ENCODE peak calls at places on chromosomes 12 and 14, in four cellular contexts. One of them, this sample, is unnamed.
A peak's percentile ranks its signal among the peaks of the same experiment; 100 is the strongest.

GRCh38 chr12:131436922-131437705 is 273.8 kb upstream of the SFSWAP start:
- DNase-seq in fibroblast of lung: no peak
- DNase-seq in cardiac muscle cell: no peak
- DNase-seq in K562: no peak
- DNase-seq in this sample: no peak

GRCh38 chr12:71214511-71215285 is 56.9 kb upstream of the TSPAN8 start:
- DNase-seq in fibroblast of lung: peak; percentile 63
- DNase-seq in cardiac muscle cell: peak; percentile 14
- DNase-seq in K562: no peak
- DNase-seq in this sample: no peak

GRCh38 chr12:24948816-24949722 is at the start of gene BCAT1:
- DNase-seq in fibroblast of lung: peak; percentile 89
- DNase-seq in cardiac muscle cell: peak; percentile 67
- DNase-seq in K562: peak; percentile 75
- DNase-seq in this sample: peak; percentile 88

GRCh38 chr12:1587927-1588573 is 6.3 kb downstream of the FBXL14 start:
- DNase-seq in fibroblast of lung: no peak
- DNase-seq in cardiac muscle cell: no peak
- DNase-seq in K562: no peak
- DNase-seq in this sample: peak; percentile 90

GRCh38 chr14:32564591-32564990 is 235.5 kb downstream of the AKAP6 start:
- DNase-seq in fibroblast of lung: peak; percentile 47
- DNase-seq in cardiac muscle cell: no peak
- DNase-seq in K562: no peak
- DNase-seq in this sample: no peak

GRCh38 chr12:22287776-22288621 is 46.5 kb downstream of the ST8SIA1 start:
- DNase-seq in fibroblast of lung: peak; percentile 90
- DNase-seq in cardiac muscle cell: no peak
- DNase-seq in K562: no peak
- DNase-seq in this sample: no peak

GRCh38 chr12:22625671-22626251 is 790 bp downstream of the ETNK1 start:
- DNase-seq in fibroblast of lung: peak; percentile 46
- DNase-seq in cardiac muscle cell: peak; percentile 47
- DNase-seq in K562: peak; percentile 35
- DNase-seq in this sample: peak; percentile 73

GRCh38 chr12:26853303-26854027 is 20.5 kb upstream of the ITPR2 start:
- DNase-seq in fibroblast of lung: peak; percentile 48
- DNase-seq in cardiac muscle cell: peak; percentile 66
- DNase-seq in K562: peak; percentile 53
- DNase-seq in this sample: peak; percentile 75

GRCh38 chr12:65535951-65536350 is 257.5 kb downstream of the MSRB3 start:
- DNase-seq in fibroblast of lung: peak; percentile 49
- DNase-seq in cardiac muscle cell: no peak
- DNase-seq in K562: no peak
- DNase-seq in this sample: no peak

GRCh38 chr12:107622005-107622404 is 63.6 kb upstream of the PWP1 start:
- DNase-seq in fibroblast of lung: peak; percentile 37
- DNase-seq in cardiac muscle cell: no peak
- DNase-seq in K562: peak; percentile 71
- DNase-seq in this sample: peak; percentile 57

GRCh38 chr12:8644345-8645248 is 18.0 kb downstream of the MFAP5 start:
- DNase-seq in fibroblast of lung: no peak
- DNase-seq in cardiac muscle cell: no peak
- DNase-seq in K562: no peak
- DNase-seq in this sample: no peak

GRCh38 chr14:39491134-39491541 is 58.9 kb upstream of the FBXO33 start:
- DNase-seq in fibroblast of lung: peak; percentile 33
- DNase-seq in cardiac muscle cell: peak; percentile 60
- DNase-seq in K562: peak; percentile 6
- DNase-seq in this sample: no peak

GRCh38 chr12:62716866-62717477 is 218.0 kb downstream of the PPM1H start:
- DNase-seq in fibroblast of lung: peak; percentile 33
- DNase-seq in cardiac muscle cell: no peak
- DNase-seq in K562: no peak
- DNase-seq in this sample: peak; percentile 33

GRCh38 chr12:128121424-128121823 is 145.5 kb upstream of the TMEM132C start:
- DNase-seq in fibroblast of lung: no peak
- DNase-seq in cardiac muscle cell: no peak
- DNase-seq in K562: no peak
- DNase-seq in this sample: no peak

GRCh38 chr12:49519574-49519936 is 19.3 kb upstream of the KCNH3 start:
- DNase-seq in fibroblast of lung: no peak
- DNase-seq in cardiac muscle cell: no peak
- DNase-seq in K562: no peak
- DNase-seq in this sample: no peak

GRCh38 chr14:24037658-24038037 is 14.2 kb upstream of the CARMIL3 start:
- DNase-seq in fibroblast of lung: no peak
- DNase-seq in cardiac muscle cell: no peak
- DNase-seq in K562: no peak
- DNase-seq in this sample: no peak

GRCh38 chr12:24561882-24562760 is 386.8 kb downstream of the BCAT1 start:
- DNase-seq in fibroblast of lung: peak; percentile 77
- DNase-seq in cardiac muscle cell: peak; percentile 82
- DNase-seq in K562: peak; percentile 11
- DNase-seq in this sample: peak; percentile 75

GRCh38 chr12:75560167-75560566 is 48.8 kb upstream of the KRR1 start:
- DNase-seq in fibroblast of lung: peak; percentile 64
- DNase-seq in cardiac muscle cell: peak; percentile 20
- DNase-seq in K562: no peak
- DNase-seq in this sample: no peak

GRCh38 chr12:120156315-120157259 is 37.9 kb downstream of the GCN1 start:
- DNase-seq in fibroblast of lung: no peak
- DNase-seq in cardiac muscle cell: no peak
- DNase-seq in K562: no peak
- DNase-seq in this sample: no peak

GRCh38 chr14:34536951-34537676 is 2.4 kb downstream of the EAPP start:
- DNase-seq in fibroblast of lung: peak; percentile 96
- DNase-seq in cardiac muscle cell: no peak
- DNase-seq in K562: no peak
- DNase-seq in this sample: no peak

GRCh38 chr12:323507-323906 is 60.9 kb upstream of the SLC6A13 start:
- DNase-seq in fibroblast of lung: no peak
- DNase-seq in cardiac muscle cell: no peak
- DNase-seq in K562: no peak
- DNase-seq in this sample: no peak
- H3K4me1 ChIP-seq in fibroblast of lung: no peaks in the 10 kb centered on the region
- H3K4me1 ChIP-seq in cardiac muscle cell: no peaks in the 10 kb centered on the region
- H3K4me1 ChIP-seq in K562: no peaks in the 10 kb centered on the region
- H3K4me1 ChIP-seq in this sample: no peaks in the 10 kb centered on the region

DNA sequence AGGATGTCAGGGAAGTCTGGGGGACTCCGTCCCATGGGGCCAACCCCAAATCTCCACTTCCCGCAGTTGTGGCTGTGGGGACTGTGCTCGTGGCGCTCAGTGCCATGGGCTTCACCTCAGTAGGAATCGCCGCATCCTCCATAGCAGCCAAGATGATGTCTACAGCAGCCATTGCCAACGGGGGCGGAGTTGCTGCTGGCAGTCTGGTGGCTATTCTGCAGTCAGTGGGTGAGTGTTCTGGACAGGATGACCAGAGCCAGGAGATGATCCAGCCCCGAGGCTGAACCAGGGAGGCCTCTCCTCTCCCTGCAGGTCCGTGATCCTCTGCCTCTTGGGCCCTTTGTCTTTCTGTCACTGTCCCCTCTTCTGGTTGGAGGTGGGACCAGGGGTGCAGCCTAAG is 8.8 kb upstream of the IFI27 start:
- DNase-seq in fibroblast of lung: no peak
- DNase-seq in cardiac muscle cell: no peak
- DNase-seq in K562: no peak
- DNase-seq in this sample: no peak
- H3K4me3 ChIP-seq in fibroblast of lung: no peak overlapping the region
- H3K4me3 ChIP-seq in cardiac muscle cell: no peak overlapping the region
- H3K4me3 ChIP-seq in K562: no peak overlapping the region
- H3K4me3 ChIP-seq in this sample: no peak overlapping the region

GRCh38 chr12:3313066-3313465 is 177.9 kb upstream of the PRMT8 start:
- DNase-seq in fibroblast of lung: peak; percentile 86
- DNase-seq in cardiac muscle cell: no peak
- DNase-seq in K562: no peak
- DNase-seq in this sample: no peak
- H3K4me1 ChIP-seq in fibroblast of lung: peaks cover 7% of the 10 kb centered on the region
- H3K4me1 ChIP-seq in cardiac muscle cell: no peaks in the 10 kb centered on the region
- H3K4me1 ChIP-seq in K562: no peaks in the 10 kb centered on the region
- H3K4me1 ChIP-seq in this sample: no peaks in the 10 kb centered on the region

GRCh38 chr12:101826766-101827368 is 3.9 kb downstream of the GNPTAB start:
- DNase-seq in fibroblast of lung: no peak
- DNase-seq in cardiac muscle cell: no peak
- DNase-seq in K562: no peak
- DNase-seq in this sample: no peak

GRCh38 chr12:101830391-101831325 is at the start of gene GNPTAB:
- DNase-seq in fibroblast of lung: peak; percentile 83
- DNase-seq in cardiac muscle cell: peak; percentile 94
- DNase-seq in K562: peak; percentile 99
- DNase-seq in this sample: peak; percentile 92

GRCh38 chr12:101832030-101832429 is 1.3 kb upstream of the GNPTAB start:
- DNase-seq in fibroblast of lung: no peak
- DNase-seq in cardiac muscle cell: no peak
- DNase-seq in K562: no peak
- DNase-seq in this sample: no peak

GRCh38 chr12:101829639-101830390 is 944 bp downstream of the GNPTAB start:
- DNase-seq in fibroblast of lung: no peak
- DNase-seq in cardiac muscle cell: peak; percentile 10
- DNase-seq in K562: no peak
- DNase-seq in this sample: peak; percentile 24

DNA sequence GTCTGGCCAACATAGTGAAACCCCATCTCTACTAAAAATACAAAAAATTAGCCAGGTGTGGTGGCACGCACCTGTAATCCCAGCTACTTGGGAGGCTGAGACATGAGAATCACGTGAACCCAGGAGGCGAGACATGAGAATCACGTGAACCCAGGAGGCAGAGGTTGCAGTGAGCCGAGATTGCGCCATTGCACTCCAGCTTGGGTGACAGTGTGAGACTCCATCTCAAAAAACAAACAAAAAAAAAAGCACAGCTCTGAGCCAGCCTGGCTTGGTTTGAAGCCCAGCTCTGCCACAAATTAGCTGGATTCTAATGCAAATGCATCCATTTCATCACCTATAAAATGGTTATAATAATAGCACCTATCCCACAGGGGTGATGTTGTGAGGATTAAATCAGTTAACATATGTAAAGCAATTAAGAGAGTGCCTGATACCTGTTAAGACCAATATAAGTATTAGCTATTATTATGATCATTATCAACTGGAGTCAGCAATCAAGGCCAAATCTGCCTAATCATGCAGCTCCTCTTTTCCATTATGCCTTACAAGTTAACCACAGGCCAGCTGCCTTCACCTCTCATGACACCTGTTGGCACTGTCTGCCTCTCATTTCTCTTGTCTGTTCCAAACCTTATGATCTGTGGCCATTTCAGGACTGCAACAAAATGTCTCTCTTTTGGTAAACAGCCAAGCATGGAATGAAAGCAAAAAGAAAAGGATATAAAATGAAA is 2.1 kb downstream of the GNPTAB start:
- DNase-seq in fibroblast of lung: no peak
- DNase-seq in cardiac muscle cell: no peak
- DNase-seq in K562: no peak
- DNase-seq in this sample: peak; percentile 91
- H3K4me3 ChIP-seq in fibroblast of lung: no peak overlapping the region
- H3K4me3 ChIP-seq in cardiac muscle cell: no peak overlapping the region
- H3K4me3 ChIP-seq in K562: no peak overlapping the region
- H3K4me3 ChIP-seq in this sample: peak overlapping the region; percentile 74

GRCh38 chr14:68466491-68466977 is 326.3 kb downstream of the ZFP36L1 start:
- DNase-seq in fibroblast of lung: peak; percentile 98
- DNase-seq in cardiac muscle cell: no peak
- DNase-seq in K562: no peak
- DNase-seq in this sample: no peak
- H3K4me1 ChIP-seq in fibroblast of lung: peaks cover 12% of the 10 kb centered on the region
- H3K4me1 ChIP-seq in cardiac muscle cell: no peaks in the 10 kb centered on the region
- H3K4me1 ChIP-seq in K562: no peaks in the 10 kb centered on the region
- H3K4me1 ChIP-seq in this sample: peaks cover 4% of the 10 kb centered on the region

DNA sequence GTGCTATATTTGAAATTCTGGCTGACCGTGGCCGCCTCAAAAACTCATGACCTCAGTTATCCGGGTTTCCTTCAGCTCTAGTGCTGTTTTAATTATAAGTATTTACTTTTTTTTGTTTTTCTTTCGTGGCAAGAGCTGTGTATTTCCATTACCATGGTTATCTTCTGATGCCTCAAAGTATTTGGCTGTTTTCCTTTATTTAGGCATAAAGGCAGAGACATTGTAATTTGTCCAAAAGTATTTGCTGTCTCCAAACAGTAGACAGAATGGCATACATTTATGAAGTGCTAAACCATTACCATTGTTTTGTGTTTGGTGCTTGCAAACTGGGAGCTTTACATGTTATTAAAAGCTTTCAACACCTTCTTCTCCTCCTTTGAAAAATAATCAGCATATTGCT is 46.2 kb downstream of the FLRT2 start:
- DNase-seq in fibroblast of lung: peak; percentile 32
- DNase-seq in cardiac muscle cell: no peak
- DNase-seq in K562: no peak
- DNase-seq in this sample: peak; percentile 88
- H3K4me3 ChIP-seq in fibroblast of lung: no peak overlapping the region
- H3K4me3 ChIP-seq in cardiac muscle cell: no peak overlapping the region
- H3K4me3 ChIP-seq in K562: no peak overlapping the region
- H3K4me3 ChIP-seq in this sample: no peak overlapping the region

GRCh38 chr14:69392481-69392880 is 5.6 kb downstream of the ERH start:
- DNase-seq in fibroblast of lung: no peak
- DNase-seq in cardiac muscle cell: no peak
- DNase-seq in K562: no peak
- DNase-seq in this sample: no peak
- H3K4me1 ChIP-seq in fibroblast of lung: no peaks in the 10 kb centered on the region
- H3K4me1 ChIP-seq in cardiac muscle cell: peaks cover 7% of the 10 kb centered on the region
- H3K4me1 ChIP-seq in K562: peaks cover 8% of the 10 kb centered on the region
- H3K4me1 ChIP-seq in this sample: peaks cover 12% of the 10 kb centered on the region

DNA sequence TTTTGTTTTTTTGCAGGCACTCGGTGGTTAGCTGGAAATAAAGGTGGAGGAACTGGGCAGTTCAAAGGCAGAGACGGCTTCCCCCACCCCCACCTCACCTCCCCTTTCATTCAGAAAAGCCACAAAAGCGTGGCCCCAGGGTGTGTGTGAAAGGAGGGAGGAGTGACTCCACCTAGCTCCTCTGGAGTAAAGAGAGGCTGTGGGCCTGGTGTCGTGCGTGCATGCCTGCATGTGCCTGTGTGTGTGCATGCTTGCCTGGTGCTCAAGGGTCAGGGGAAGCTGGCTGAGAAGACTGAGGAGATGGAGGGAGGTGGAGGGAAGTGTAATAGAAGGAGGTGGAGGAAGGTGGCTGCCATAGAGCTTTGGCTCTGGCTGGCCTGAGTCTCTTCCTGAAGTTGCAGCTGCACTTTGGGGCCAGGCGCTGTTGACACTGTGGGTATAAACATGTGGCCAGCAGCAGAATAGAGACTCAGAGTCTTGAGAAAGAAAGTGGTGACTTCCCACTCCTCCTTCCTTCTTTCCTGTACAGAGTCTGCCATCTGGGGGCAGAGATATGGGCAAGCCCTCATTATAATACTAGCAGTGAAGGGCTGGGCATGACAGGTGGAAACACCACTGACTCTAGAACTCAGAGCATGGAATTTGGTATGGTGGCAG is 36.9 kb upstream of the SINHCAF start:
- DNase-seq in fibroblast of lung: no peak
- DNase-seq in cardiac muscle cell: peak; percentile 11
- DNase-seq in K562: peak; percentile 37
- DNase-seq in this sample: peak; percentile 88
- H3K4me3 ChIP-seq in fibroblast of lung: no peak overlapping the region
- H3K4me3 ChIP-seq in cardiac muscle cell: no peak overlapping the region
- H3K4me3 ChIP-seq in K562: no peak overlapping the region
- H3K4me3 ChIP-seq in this sample: no peak overlapping the region